ENCODE peak calls at places on chromosomes 2 and 18, in nine cellular contexts. E, N, L, J, R, P, K, X and C are unnamed samples.

GRCh38 chr2:88574445-88574844 is 52.8 kb downstream of the EIF2AK3 start:
- DNase-seq in N (no peak), R (no peak), J (no peak), E (no peak), X (no peak), P (no peak), K (no peak), L (no peak), C (no peak)

GRCh38 chr2:231985823-231986261 is 24.3 kb downstream of the DIS3L2 start:
- DNase-seq in E (no peak), P (no peak), K (no peak), L (no peak), X (no peak), J (no peak), N (no peak), R (no peak), C (no peak)

GRCh38 chr2:98086491-98087446 is at the start of gene VWA3B:
- DNase-seq in J (peak), L (peak), E (peak), X (no peak), R (peak), P (peak), K (peak), N (peak), C (no peak)

GRCh38 chr2:98882971-98883779 is 52.9 kb downstream of the CRACDL start:
- DNase-seq in P (no peak), J (no peak), R (no peak), N (no peak), X (no peak), L (no peak), K (no peak), E (no peak), C (no peak)

GRCh38 chr2:63681896-63682295 is 93.1 kb downstream of the MDH1 start:
- DNase-seq in P (no peak), X (no peak), J (no peak), K (no peak), R (no peak), L (no peak), E (no peak), N (no peak), C (no peak)

GRCh38 chr2:101831351-101831865 is 133.9 kb downstream of the MAP4K4 start:
- DNase-seq in R (peak), J (peak), K (peak), P (peak), X (peak), L (peak), N (peak), E (peak), C (no peak)

GRCh38 chr2:54499666-54500065 is 43.5 kb downstream of the SPTBN1 start:
- DNase-seq in J (no peak), N (peak), L (no peak), R (no peak), K (no peak), P (no peak), X (no peak), E (no peak), C (no peak)

GRCh38 chr2:71672640-71673401 is 219.5 kb downstream of the DYSF start:
- DNase-seq in E (no peak), J (no peak), P (no peak), X (no peak), R (no peak), L (no peak), K (no peak), N (no peak), C (no peak)

GRCh38 chr2:180698668-180699067 is 281.7 kb upstream of the UBE2E3 start:
- DNase-seq in E (no peak), P (no peak), J (no peak), N (no peak), K (no peak), X (no peak), R (no peak), L (no peak), C (no peak)

GRCh38 chr2:177882501-177882900 is 190.1 kb downstream of the PDE11A start:
- DNase-seq in P (no peak), E (no peak), K (no peak), J (no peak), N (no peak), R (no peak), X (no peak), L (no peak), C (no peak)

GRCh38 chr2:217189131-217189530 is 329.3 kb upstream of the TNP1 start:
- DNase-seq in J (no peak), E (no peak), N (no peak), K (no peak), R (no peak), P (no peak), L (no peak), X (no peak), C (no peak)

GRCh38 chr18:13530879-13531387 is 195.4 kb downstream of the FAM210A start:
- DNase-seq in X (peak), N (peak), P (no peak), J (peak), R (peak), K (peak), L (peak), E (no peak), C (peak)

GRCh38 chr2:58479557-58480120 is 238.5 kb upstream of the FANCL start:
- DNase-seq in X (no peak), J (no peak), L (no peak), N (no peak), P (no peak), K (no peak), R (peak), E (no peak), C (no peak)

GRCh38 chr2:216643986-216644662 is 10.9 kb downstream of the IGFBP2 start:
- DNase-seq in R (no peak), E (no peak), N (peak), X (no peak), K (peak), L (peak), P (no peak), J (no peak), C (no peak)